ENCODE peak calls at places on chromosomes 6 and 20, in four cellular contexts. M is cardiac septum; V is GM12892; O is activated CD4-positive, alpha-beta T cell treated with anti-CD3 and anti-CD28 coated beads for 4 hours. S is an unnamed sample.

GRCh38 chr20:53788253-53789022 is 194.8 kb upstream of the ZNF217 start:
- DNase-seq in M (no peak), V (no peak), O (no peak), S (no peak)

GRCh38 chr6:34235605-34236422 is 859 bp upstream of the HMGA1 start:
- DNase-seq in M (no peak), V (peak), O (peak), S (peak)

GRCh38 chr6:112049051-112049799 is 4.7 kb upstream of the CCN6 start:
- DNase-seq in M (no peak), V (no peak), O (no peak), S (no peak)

GRCh38 chr6:151609146-151609962 is 115.5 kb downstream of the CCDC170 start:
- DNase-seq in M (no peak), V (no peak), O (no peak), S (no peak)

GRCh38 chr6:82494367-82494766 is 130.8 kb downstream of the TPBG start:
- DNase-seq in M (no peak), V (no peak), O (no peak), S (no peak)

GRCh38 chr20:8155848-8156602 is 24.0 kb downstream of the PLCB1 start:
- DNase-seq in M (no peak), V (no peak), O (no peak), S (no peak)

GRCh38 chr6:116070990-116071389 is 10.3 kb upstream of the FRK start:
- DNase-seq in M (no peak), V (no peak), O (no peak), S (no peak)

GRCh38 chr6:10809098-10809497 is 29.2 kb downstream of the MAK start:
- DNase-seq in M (no peak), V (no peak), O (no peak), S (no peak)

GRCh38 chr6:31396422-31397152 is 6.8 kb upstream of the MICA start:
- DNase-seq in M (peak), V (no peak), O (peak), S (peak)

GRCh38 chr6:121436966-121437756 is 1.7 kb downstream of the GJA1 start:
- DNase-seq in M (peak), V (no peak), O (peak), S (no peak)

GRCh38 chr20:8414611-8415274 is 282.7 kb downstream of the PLCB1 start:
- DNase-seq in M (no peak), V (no peak), O (no peak), S (no peak)

GRCh38 chr20:37209193-37209592 is 29.8 kb upstream of the MROH8 start:
- DNase-seq in M (no peak), V (no peak), O (no peak), S (no peak)